ENCODE peak calls at places on chromosome 11, in ten cellular contexts. D is cardiac fibroblast, K is right atrium auricular region, E is GM23338, U is endothelial cell, L is foreskin fibroblast, H is lung, X is lower leg skin, A is WTC11, W is cardiac muscle cell. M is an unnamed sample.

GRCh38 chr11:122099345-122100045 is 16.5 kb downstream of the BLID start:
- DNase-seq in D (peak; percentile 80), K (no peak), E (no peak), U (no peak), L (peak; percentile 67), H (no peak), X (no peak), A (no peak), W (no peak), M (no peak)

GRCh38 chr11:68025047-68025446 is 5.4 kb upstream of the NDUFS8 start:
- DNase-seq in D (no peak), K (no peak), E (no peak), U (no peak), L (no peak), H (no peak), X (no peak), A (no peak), W (no peak), M (no peak)

GRCh38 chr11:69700278-69701140 is 3.3 kb downstream of the FGF19 start:
- DNase-seq in D (peak; percentile 75), K (no peak), E (peak; percentile 86), U (peak; percentile 62), L (peak; percentile 77), H (peak; percentile 66), X (no peak), A (peak; percentile 74), W (peak; percentile 89), M (no peak)

GRCh38 chr11:108069947-108070346 is 51.4 kb upstream of the ACAT1 start:
- DNase-seq in D (peak; percentile 51), K (no peak), E (no peak), U (no peak), L (peak; percentile 46), H (no peak), X (no peak), A (no peak), W (no peak), M (no peak)

GRCh38 chr11:79377399-79377798 is 63.4 kb downstream of the TENM4 start:
- DNase-seq in D (no peak), K (no peak), E (peak; percentile 41), U (no peak), L (no peak), H (no peak), X (no peak), A (no peak), W (no peak), M (no peak)

GRCh38 chr11:120908521-120909181 is 115.3 kb upstream of the TBCEL start:
- DNase-seq in D (no peak), K (no peak), E (no peak), U (no peak), L (no peak), H (no peak), X (no peak), A (no peak), W (no peak), M (no peak)

GRCh38 chr11:100639140-100639539 is 47.9 kb upstream of the ARHGAP42 start:
- DNase-seq in D (peak; percentile 37), K (no peak), E (no peak), U (no peak), L (peak; percentile 30), H (no peak), X (no peak), A (no peak), W (peak; percentile 13), M (peak; percentile 10)

GRCh38 chr11:86668929-86669328 is 3.5 kb downstream of the ME3 start:
- DNase-seq in D (no peak), K (no peak), E (no peak), U (no peak), L (no peak), H (no peak), X (no peak), A (no peak), W (no peak), M (no peak)

GRCh38 chr11:92259861-92260260 is 35.2 kb downstream of the FAT3 start:
- DNase-seq in D (no peak), K (no peak), E (no peak), U (no peak), L (no peak), H (no peak), X (no peak), A (no peak), W (peak; percentile 23), M (no peak)

GRCh38 chr11:120746836-120747609 is 235.5 kb downstream of the GRIK4 start:
- DNase-seq in D (peak; percentile 20), K (no peak), E (no peak), U (no peak), L (peak; percentile 10), H (no peak), X (peak; percentile 81), A (no peak), W (no peak), M (no peak)

GRCh38 chr11:45156201-45156600 is 9.8 kb downstream of the PRDM11 start:
- DNase-seq in D (no peak), K (no peak), E (no peak), U (no peak), L (no peak), H (no peak), X (no peak), A (no peak), W (no peak), M (no peak)

GRCh38 chr11:123603666-123604065 is 50.8 kb downstream of the SCN3B start:
- DNase-seq in D (no peak), K (no peak), E (no peak), U (no peak), L (no peak), H (no peak), X (no peak), A (no peak), W (no peak), M (no peak)

GRCh38 chr11:102930451-102930850 is 25.1 kb downstream of the MMP13 start:
- DNase-seq in D (no peak), K (no peak), E (no peak), U (no peak), L (no peak), H (no peak), X (no peak), A (no peak), W (no peak), M (no peak)

GRCh38 chr11:68806931-68807844 is 34.5 kb downstream of the CPT1A start:
- DNase-seq in D (peak; percentile 79), K (no peak), E (no peak), U (no peak), L (peak; percentile 63), H (no peak), X (no peak), A (no peak), W (no peak), M (peak; percentile 57)

GRCh38 chr11:81494431-81494830 is 1239.2 kb downstream of the FAM181B start:
- DNase-seq in D (no peak), K (no peak), E (peak; percentile 29), U (no peak), L (no peak), H (no peak), X (no peak), A (no peak), W (no peak), M (no peak)

GRCh38 chr11:81497202-81497804 is 1236.4 kb downstream of the FAM181B start:
- DNase-seq in D (peak; percentile 14), K (no peak), E (peak; percentile 76), U (peak; percentile 22), L (peak; percentile 6), H (no peak), X (no peak), A (no peak), W (peak; percentile 52), M (peak; percentile 6)

GRCh38 chr11:81495699-81496292 is 1237.9 kb downstream of the FAM181B start:
- DNase-seq in D (no peak), K (no peak), E (peak; percentile 32), U (no peak), L (no peak), H (no peak), X (no peak), A (no peak), W (no peak), M (no peak)

GRCh38 chr11:81492923-81493445 is 1240.7 kb downstream of the FAM181B start:
- DNase-seq in D (no peak), K (no peak), E (no peak), U (no peak), L (no peak), H (no peak), X (no peak), A (no peak), W (no peak), M (no peak)

GRCh38 chr11:81496566-81496965 is 1237.1 kb downstream of the FAM181B start:
- DNase-seq in D (no peak), K (no peak), E (no peak), U (no peak), L (no peak), H (no peak), X (no peak), A (no peak), W (no peak), M (no peak)
- TF ChIP-seq CTCF in D (no peak), K (no peak), E (no peak), U (no peak), L (no peak), H (no peak), X (no peak), A (no peak), W (no peak), M (no peak)

GRCh38 chr11:61161190-61162091 is at the start of gene VPS37C:
- DNase-seq in D (peak; percentile 91), K (peak; percentile 89), E (peak; percentile 91), U (peak; percentile 98), L (peak; percentile 95), H (peak; percentile 90), X (peak; percentile 74), A (peak; percentile 88), W (peak; percentile 91), M (no peak)
- TF ChIP-seq CTCF in D (no peak), K (peak; percentile 19), E (no peak), U (peak; percentile 34), L (no peak), H (no peak), X (no peak), A (peak; percentile 17), W (no peak), M (no peak)

GRCh38 chr11:9594267-9595046 is 21.0 kb downstream of the WEE1 start:
- DNase-seq in D (no peak), K (no peak), E (no peak), U (no peak), L (peak; percentile 66), H (no peak), X (no peak), A (peak; percentile 26), W (no peak), M (no peak)
- TF ChIP-seq CTCF in D (no peak), K (no peak), E (no peak), U (no peak), L (no peak), H (no peak), X (no peak), A (no peak), W (no peak), M (no peak)

DNA sequence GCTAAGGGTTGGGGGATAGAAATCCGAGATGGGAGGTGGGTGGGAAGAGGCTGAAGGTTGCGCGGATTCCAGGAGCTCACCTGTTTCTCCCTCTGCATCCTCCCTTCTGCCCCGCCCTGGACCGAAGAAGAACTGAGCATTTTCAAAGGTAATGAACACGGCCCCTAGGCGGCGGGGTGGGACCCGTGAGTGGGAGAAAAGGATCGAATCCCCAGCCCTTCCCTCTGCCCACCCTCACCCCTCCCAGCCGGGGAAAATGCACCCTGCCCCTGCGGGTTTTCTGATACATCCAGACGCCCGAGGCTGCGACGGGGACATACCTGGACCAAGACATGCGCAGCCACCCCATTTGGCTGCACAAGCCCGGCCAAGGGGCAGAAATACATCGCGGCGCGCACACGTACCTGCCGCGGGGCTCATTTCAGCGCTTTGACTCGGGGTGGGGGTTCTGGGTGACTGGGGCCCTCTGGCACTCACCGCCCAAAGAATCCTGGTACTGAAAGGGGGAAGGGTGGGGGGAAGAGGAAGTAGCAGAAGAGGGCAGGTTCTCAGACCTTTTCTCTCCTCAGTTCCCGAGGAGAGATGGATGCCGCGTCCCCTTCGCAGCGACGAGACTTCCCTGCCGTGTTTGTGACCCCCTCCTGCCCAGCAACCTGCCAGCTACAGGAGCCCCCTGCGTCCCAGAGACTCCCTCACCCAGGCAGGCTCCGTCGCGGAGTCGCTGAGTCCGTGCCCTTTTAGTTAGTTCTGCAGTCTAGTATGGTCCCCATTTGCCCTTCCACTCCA is 6.0 kb downstream of the VSIG2 start:
- DNase-seq in D (no peak), K (no peak), E (peak; percentile 80), U (no peak), L (peak; percentile 43), H (no peak), X (no peak), A (peak; percentile 72), W (no peak), M (no peak)
- TF ChIP-seq CTCF in D (no peak), K (no peak), E (peak; percentile 19), U (peak; percentile 38), L (peak; percentile 22), H (no peak), X (no peak), A (no peak), W (peak; percentile 36), M (peak; percentile 40)

M was measured in LNCaP clone FGC.